ENCODE peak calls at places on chromosomes 13 and 19, in six cellular contexts. I, X, L, D, F and B are unnamed samples.

GRCh38 chr13:34369925-34370324 is 552.0 kb downstream of the RFC3 start:
- ATAC-seq in L (no peak), X (no peak), D (no peak), F (no peak), I (no peak), B (no peak)

GRCh38 chr13:29315847-29316246 is 279.6 kb downstream of the SLC7A1 start:
- ATAC-seq in X (no peak), L (no peak), D (no peak), I (no peak), F (no peak), B (no peak)

GRCh38 chr13:66915596-66916185 is 314.4 kb downstream of the PCDH9 start:
- ATAC-seq in X (no peak), I (no peak), F (no peak), L (no peak), D (no peak), B (no peak)

GRCh38 chr13:30898721-30899188 is 7.3 kb upstream of the MEDAG start:
- ATAC-seq in L (peak; percentile 61), F (peak; percentile 57), D (no peak), I (peak; percentile 75), X (no peak), B (peak; percentile 66)

GRCh38 chr13:43307221-43307920 is 284.0 kb downstream of the DNAJC15 start:
- ATAC-seq in I (no peak), X (no peak), D (no peak), L (no peak), F (peak; percentile 19), B (no peak)

GRCh38 chr13:41905600-41906254 is 55.2 kb downstream of the VWA8 start:
- ATAC-seq in I (peak; percentile 79), X (peak; percentile 85), F (peak; percentile 75), L (peak; percentile 77), D (peak; percentile 91), B (peak; percentile 86)

GRCh38 chr13:90950134-90950533 is 397.4 kb upstream of the MIR17HG start:
- ATAC-seq in D (no peak), L (no peak), I (no peak), X (peak; percentile 60), F (no peak), B (no peak)

GRCh38 chr13:21686761-21687391 is 16.0 kb downstream of the FGF9 start:
- ATAC-seq in F (no peak), X (no peak), D (peak; percentile 23), L (no peak), I (peak; percentile 96), B (no peak)

GRCh38 chr13:22594041-22594440 is 586.7 kb upstream of the SGCG start:
- ATAC-seq in I (no peak), D (no peak), X (no peak), L (no peak), F (no peak), B (no peak)

GRCh38 chr19:11848594-11849263 is at the start of gene ZNF439:
- ATAC-seq in X (no peak), L (peak; percentile 100), F (peak; percentile 60), I (peak; percentile 100), D (peak; percentile 100), B (peak; percentile 96)

GRCh38 chr13:98565726-98566577 is 11.0 kb downstream of the STK24 start:
- ATAC-seq in D (no peak), L (peak; percentile 86), F (peak; percentile 54), I (no peak), X (no peak), B (peak; percentile 20)

GRCh38 chr13:109836629-109837607 is 50.5 kb upstream of the IRS2 start:
- ATAC-seq in I (no peak), F (no peak), X (no peak), L (peak; percentile 98), D (no peak), B (no peak)

GRCh38 chr19:19489804-19490204 is 25.5 kb downstream of the TSSK6 start:
- ATAC-seq in I (peak; percentile 9), X (peak; percentile 7), L (peak; percentile 35), F (peak; percentile 75), D (peak; percentile 20), B (peak; percentile 9)

GRCh38 chr19:8097681-8098567 is 45.4 kb downstream of the CCL25 start:
- ATAC-seq in X (no peak), I (no peak), D (no peak), L (no peak), F (no peak), B (no peak)

GRCh38 chr13:49356224-49356623 is 87.6 kb downstream of the CAB39L start:
- ATAC-seq in I (no peak), L (peak; percentile 71), X (no peak), F (peak; percentile 97), D (no peak), B (no peak)

GRCh38 chr13:114015111-114015551 is 41.3 kb upstream of the C13orf46 start:
- ATAC-seq in F (no peak), D (no peak), L (no peak), X (no peak), I (no peak), B (peak; percentile 62)

GRCh38 chr19:42512743-42513304 is 15.5 kb downstream of the CEACAM1 start:
- ATAC-seq in F (no peak), D (peak; percentile 27), I (peak; percentile 91), L (no peak), X (no peak), B (no peak)

GRCh38 chr19:6074709-6075403 is 35.4 kb downstream of the RFX2 start:
- ATAC-seq in D (peak; percentile 24), L (no peak), F (no peak), X (peak; percentile 21), I (no peak), B (no peak)

GRCh38 chr13:48542581-48543341 is 9.9 kb upstream of the RCBTB2 start:
- ATAC-seq in X (no peak), F (peak; percentile 94), D (no peak), L (peak; percentile 96), I (no peak), B (peak; percentile 63)

GRCh38 chr13:27442071-27442647 is 8.2 kb downstream of the MTIF3 start:
- ATAC-seq in D (peak; percentile 49), I (peak; percentile 70), F (no peak), X (no peak), L (no peak), B (peak; percentile 72)

GRCh38 chr19:54464624-54465266 is 1.2 kb upstream of the LENG9 start:
- ATAC-seq in I (peak; percentile 51), D (peak; percentile 59), X (peak; percentile 54), F (peak; percentile 56), L (peak; percentile 65), B (peak; percentile 58)

GRCh38 chr19:16233081-16233776 is 35.5 kb downstream of the AP1M1 start:
- ATAC-seq in I (no peak), X (no peak), F (no peak), L (no peak), D (no peak), B (no peak)

GRCh38 chr13:73954808-73955207 is 179.4 kb downstream of the KLF12 start:
- ATAC-seq in L (no peak), I (no peak), F (no peak), D (no peak), X (no peak), B (no peak)

GRCh38 chr13:103799028-103799427 is 732.8 kb upstream of the SLC10A2 start:
- ATAC-seq in F (no peak), X (no peak), I (no peak), L (no peak), D (no peak), B (no peak)

GRCh38 chr19:41321600-41322270 is 11.8 kb downstream of the CCDC97 start:
- ATAC-seq in X (peak; percentile 10), I (no peak), D (no peak), F (peak; percentile 41), L (peak; percentile 15), B (no peak)

GRCh38 chr19:1364070-1364719 is 19.5 kb upstream of the NDUFS7 start:
- ATAC-seq in L (no peak), D (peak; percentile 82), X (no peak), I (peak; percentile 94), F (no peak), B (no peak)

GRCh38 chr19:54073829-54074228 is 7.3 kb downstream of the TARM1 start:
- ATAC-seq in F (no peak), D (no peak), X (no peak), I (no peak), L (no peak), B (no peak)

GRCh38 chr13:112141643-112142400 is 74.9 kb downstream of the SOX1 start:
- ATAC-seq in L (no peak), F (no peak), I (no peak), X (no peak), D (no peak), B (no peak)

GRCh38 chr19:1725100-1726064 is 27.9 kb upstream of the ONECUT3 start:
- ATAC-seq in D (peak; percentile 73), L (peak; percentile 92), F (no peak), I (peak; percentile 86), X (peak; percentile 90), B (no peak)

GRCh38 chr19:16096281-16096855 is 15.3 kb upstream of the RAB8A start:
- ATAC-seq in I (no peak), X (no peak), L (no peak), F (no peak), D (no peak), B (peak; percentile 60)

GRCh38 chr19:56174550-56174949 is 1.3 kb upstream of the GALP start:
- ATAC-seq in F (no peak), I (no peak), L (no peak), D (no peak), X (peak; percentile 40), B (no peak)

GRCh38 chr13:30698023-30698422 is 37.3 kb upstream of the ALOX5AP start:
- ATAC-seq in F (no peak), I (no peak), L (no peak), X (no peak), D (no peak), B (no peak)

GRCh38 chr19:1690570-1691307 is 38.3 kb upstream of the TCF3 start:
- ATAC-seq in F (no peak), I (peak; percentile 50), L (peak; percentile 77), D (peak; percentile 65), X (peak; percentile 44), B (peak; percentile 55)

GRCh38 chr19:728011-728410 is 19.3 kb downstream of the PALM start:
- ATAC-seq in I (no peak), D (no peak), F (peak; percentile 79), L (no peak), X (no peak), B (peak; percentile 56)

GRCh38 chr19:54196514-54196913 is 4.1 kb upstream of the RPS9 start:
- ATAC-seq in F (no peak), D (no peak), X (no peak), L (no peak), I (no peak), B (no peak)

GRCh38 chr19:15154002-15154612 is 46.7 kb downstream of the NOTCH3 start:
- ATAC-seq in F (peak; percentile 36), I (peak; percentile 46), X (peak; percentile 45), L (peak; percentile 42), D (no peak), B (peak; percentile 63)

GRCh38 chr19:7349231-7349591 is 474 bp downstream of the ARHGEF18 start:
- ATAC-seq in I (peak; percentile 1), F (no peak), X (no peak), L (no peak), D (peak; percentile 13), B (no peak)

GRCh38 chr19:22797040-22797439 is 13.1 kb upstream of the ZNF99 start:
- ATAC-seq in I (no peak), L (no peak), X (no peak), F (no peak), D (no peak), B (no peak)